ENCODE peak calls at places on chromosomes 1 and 21, in nine cellular contexts. C is endothelial cell; U is AG09319; H is cardiac muscle cell; A is ELF-1; I is hepatocyte; G is stimulated activated naive CD4-positive, alpha-beta T cell; X is GM23248; W is tibial artery. S is an unnamed sample.
A peak's percentile ranks its signal among the peaks of the same experiment; 100 is the strongest.

GRCh38 chr1:172308148-172308547 is 112.3 kb upstream of the C1orf105 start:
- DNase-seq in U (no peak), X (no peak), W (no peak), G (no peak), A (no peak), I (no peak), C (no peak), H (no peak), S (no peak)

GRCh38 chr1:114153051-114153620 is 533 bp downstream of the SYT6 start:
- DNase-seq in X (no peak), I (peak; percentile 32), G (no peak), C (peak; percentile 32), W (no peak), H (peak; percentile 13), U (no peak), A (no peak), S (peak; percentile 53)

GRCh38 chr1:22829001-22829989 is 118.7 kb downstream of the EPHB2 start:
- DNase-seq in I (peak; percentile 60), U (no peak), W (no peak), C (no peak), G (no peak), A (peak; percentile 75), X (peak; percentile 66), H (peak; percentile 29), S (no peak)

GRCh38 chr21:42844411-42845113 is 34.8 kb downstream of the WDR4 start:
- DNase-seq in H (no peak), I (no peak), U (no peak), G (no peak), X (no peak), A (no peak), W (peak; percentile 65), C (no peak), S (peak; percentile 46)

GRCh38 chr1:145963218-145964019 is 956 bp downstream of the ANKRD34A start:
- DNase-seq in U (no peak), C (no peak), W (no peak), H (no peak), I (peak; percentile 34), A (no peak), X (peak; percentile 61), G (no peak), S (no peak)

GRCh38 chr1:172746091-172746949 is 87.4 kb downstream of the FASLG start:
- DNase-seq in A (no peak), X (peak; percentile 97), U (peak; percentile 82), G (no peak), H (no peak), C (no peak), I (peak; percentile 70), W (no peak), S (no peak)

GRCh38 chr1:173438655-173439054 is 38.5 kb upstream of the PRDX6 start:
- DNase-seq in G (no peak), W (no peak), U (no peak), I (no peak), H (no peak), C (no peak), X (no peak), A (no peak), S (no peak)

GRCh38 chr1:152658649-152659048 is 4.5 kb upstream of the LCE2D start:
- DNase-seq in H (no peak), C (no peak), W (no peak), U (no peak), G (no peak), I (no peak), X (no peak), A (no peak), S (no peak)

GRCh38 chr1:150971583-150972416 is 2.8 kb downstream of the CERS2 start:
- DNase-seq in C (no peak), I (peak; percentile 55), U (no peak), H (peak; percentile 33), A (peak; percentile 39), G (no peak), W (no peak), X (peak; percentile 54), S (no peak)

GRCh38 chr1:77631751-77632150 is 50.7 kb downstream of the ZZZ3 start:
- DNase-seq in C (no peak), W (no peak), H (no peak), U (no peak), G (no peak), X (no peak), A (no peak), I (no peak), S (no peak)

GRCh38 chr1:62735491-62736171 is 47.4 kb upstream of the DOCK7 start:
- DNase-seq in G (no peak), C (no peak), W (no peak), H (no peak), A (no peak), U (peak; percentile 67), I (no peak), X (peak; percentile 59), S (no peak)

GRCh38 chr1:39866767-39867166 is 16.5 kb downstream of the TRIT1 start:
- DNase-seq in I (no peak), G (no peak), H (no peak), C (no peak), W (no peak), X (peak; percentile 90), U (no peak), A (no peak), S (no peak)

GRCh38 chr1:180168786-180169640 is 14.3 kb downstream of the QSOX1 start:
- DNase-seq in G (no peak), C (peak; percentile 67), W (peak; percentile 55), I (peak; percentile 69), X (peak; percentile 58), U (no peak), H (peak; percentile 60), A (peak; percentile 70), S (no peak)

GRCh38 chr21:36454706-36455105 is 25.2 kb downstream of the CLDN14 start:
- DNase-seq in X (no peak), U (no peak), G (no peak), C (no peak), A (no peak), I (no peak), H (no peak), W (no peak), S (no peak)

GRCh38 chr1:182211364-182211763 is 149.9 kb upstream of the ZNF648 start:
- DNase-seq in C (no peak), A (no peak), U (no peak), X (no peak), I (no peak), G (no peak), H (no peak), W (no peak), S (no peak)

GRCh38 chr21:38440746-38441145 is 57.5 kb downstream of the ERG start:
- DNase-seq in G (no peak), X (peak; percentile 91), U (no peak), I (peak; percentile 42), H (no peak), W (no peak), C (no peak), A (peak; percentile 72), S (no peak)

GRCh38 chr1:173112129-173112528 is 61.4 kb upstream of the TNFSF18 start:
- DNase-seq in H (no peak), W (no peak), U (no peak), X (peak; percentile 42), I (no peak), G (no peak), A (no peak), C (no peak), S (no peak)